ENCODE peak calls at places on chromosomes 5 and 9, in eight cellular contexts. One of them, this sample, is unnamed. For H3K4me1, the result is how much of the 10 kb centered on the place peaks cover.

GRCh38 chr5:175870820-175871447 is 444 bp upstream of the CPLX2 start:
- DNase-seq in stomach: no peak
- DNase-seq in GM23338: peak
- DNase-seq in sigmoid colon: no peak
- DNase-seq in GM12878: no peak
- DNase-seq in K562: no peak
- DNase-seq in H1: no peak
- DNase-seq in transverse colon: no peak
- DNase-seq in this sample: no peak

GRCh38 chr9:128055222-128056040 is 11.7 kb downstream of the NAIF1 start:
- DNase-seq in sigmoid colon: peak
- DNase-seq in H1: no peak
- DNase-seq in GM23338: peak
- DNase-seq in K562: no peak
- DNase-seq in stomach: peak
- DNase-seq in transverse colon: peak
- DNase-seq in GM12878: no peak
- DNase-seq in this sample: no peak

GRCh38 chr5:131994533-131995226 is 16.8 kb downstream of the ACSL6 start:
- DNase-seq in K562: peak
- DNase-seq in sigmoid colon: no peak
- DNase-seq in GM23338: peak
- DNase-seq in transverse colon: no peak
- DNase-seq in H1: no peak
- DNase-seq in stomach: no peak
- DNase-seq in GM12878: no peak
- DNase-seq in this sample: peak

GRCh38 chr5:15834596-15835245 is 334.7 kb downstream of the FBXL7 start:
- DNase-seq in K562: no peak
- DNase-seq in GM12878: no peak
- DNase-seq in transverse colon: no peak
- DNase-seq in stomach: no peak
- DNase-seq in H1: no peak
- DNase-seq in sigmoid colon: no peak
- DNase-seq in GM23338: peak
- DNase-seq in this sample: no peak

GRCh38 chr9:71490810-71491209 is 277.5 kb downstream of the CEMIP2 start:
- DNase-seq in sigmoid colon: no peak
- DNase-seq in GM23338: peak
- DNase-seq in GM12878: no peak
- DNase-seq in stomach: no peak
- DNase-seq in K562: no peak
- DNase-seq in transverse colon: no peak
- DNase-seq in H1: no peak
- DNase-seq in this sample: no peak

GRCh38 chr5:93512799-93513198 is 68.2 kb downstream of the NR2F1-AS1 start:
- DNase-seq in sigmoid colon: no peak
- DNase-seq in H1: no peak
- DNase-seq in transverse colon: no peak
- DNase-seq in GM12878: no peak
- DNase-seq in stomach: no peak
- DNase-seq in K562: no peak
- DNase-seq in GM23338: no peak
- DNase-seq in this sample: no peak

GRCh38 chr5:2863675-2864433 is 112.4 kb upstream of the IRX2 start:
- DNase-seq in K562: no peak
- DNase-seq in transverse colon: no peak
- DNase-seq in stomach: no peak
- DNase-seq in GM23338: no peak
- DNase-seq in H1: no peak
- DNase-seq in sigmoid colon: peak
- DNase-seq in GM12878: no peak
- DNase-seq in this sample: no peak

GRCh38 chr9:100322954-100323536 is 29.7 kb downstream of the TEX10 start:
- DNase-seq in GM23338: peak
- DNase-seq in transverse colon: no peak
- DNase-seq in H1: no peak
- DNase-seq in sigmoid colon: no peak
- DNase-seq in stomach: peak
- DNase-seq in GM12878: no peak
- DNase-seq in K562: peak
- DNase-seq in this sample: no peak

GRCh38 chr5:69531010-69531785 is 28.8 kb upstream of the GTF2H2C start:
- DNase-seq in stomach: peak
- DNase-seq in GM12878: no peak
- DNase-seq in sigmoid colon: no peak
- DNase-seq in transverse colon: no peak
- DNase-seq in GM23338: no peak
- DNase-seq in H1: no peak
- DNase-seq in K562: no peak
- DNase-seq in this sample: no peak

GRCh38 chr9:108628281-108628680 is 227.5 kb downstream of the ACTL7B start:
- DNase-seq in stomach: no peak
- DNase-seq in K562: no peak
- DNase-seq in transverse colon: no peak
- DNase-seq in H1: no peak
- DNase-seq in GM23338: no peak
- DNase-seq in GM12878: no peak
- DNase-seq in sigmoid colon: no peak
- DNase-seq in this sample: no peak

GRCh38 chr9:135282001-135282731 is 194.7 kb downstream of the OLFM1 start:
- DNase-seq in K562: no peak
- DNase-seq in sigmoid colon: peak
- DNase-seq in transverse colon: peak
- DNase-seq in GM23338: no peak
- DNase-seq in H1: no peak
- DNase-seq in GM12878: no peak
- DNase-seq in stomach: peak
- DNase-seq in this sample: no peak

GRCh38 chr5:16995372-16995771 is 59.3 kb upstream of the MYO10 start:
- DNase-seq in K562: no peak
- DNase-seq in GM12878: no peak
- DNase-seq in sigmoid colon: no peak
- DNase-seq in H1: no peak
- DNase-seq in transverse colon: no peak
- DNase-seq in stomach: no peak
- DNase-seq in GM23338: no peak
- DNase-seq in this sample: no peak

GRCh38 chr5:131747180-131748105 is 49.4 kb downstream of the FNIP1 start:
- DNase-seq in transverse colon: no peak
- DNase-seq in H1: no peak
- DNase-seq in GM12878: no peak
- DNase-seq in K562: peak
- DNase-seq in GM23338: no peak
- DNase-seq in sigmoid colon: no peak
- DNase-seq in stomach: no peak
- DNase-seq in this sample: no peak

GRCh38 chr9:127344373-127344995 is 52.5 kb upstream of the SLC2A8 start:
- DNase-seq in GM23338: no peak
- DNase-seq in GM12878: no peak
- DNase-seq in K562: no peak
- DNase-seq in sigmoid colon: no peak
- DNase-seq in transverse colon: no peak
- DNase-seq in stomach: no peak
- DNase-seq in H1: no peak
- DNase-seq in this sample: no peak

GRCh38 chr5:36099748-36100147 is 33.1 kb upstream of the UGT3A2 start:
- DNase-seq in sigmoid colon: no peak
- DNase-seq in transverse colon: no peak
- DNase-seq in K562: no peak
- DNase-seq in GM23338: peak
- DNase-seq in GM12878: no peak
- DNase-seq in H1: no peak
- DNase-seq in stomach: no peak
- DNase-seq in this sample: no peak

GRCh38 chr5:137630216-137630971 is 105.5 kb downstream of the KLHL3 start:
- DNase-seq in H1: no peak
- DNase-seq in stomach: no peak
- DNase-seq in K562: no peak
- DNase-seq in GM23338: no peak
- DNase-seq in GM12878: no peak
- DNase-seq in transverse colon: no peak
- DNase-seq in sigmoid colon: no peak
- DNase-seq in this sample: no peak

GRCh38 chr5:137624786-137625349 is 111.0 kb downstream of the KLHL3 start:
- DNase-seq in GM23338: no peak
- DNase-seq in transverse colon: no peak
- DNase-seq in GM12878: no peak
- DNase-seq in stomach: no peak
- DNase-seq in K562: no peak
- DNase-seq in H1: no peak
- DNase-seq in sigmoid colon: no peak
- DNase-seq in this sample: no peak

GRCh38 chr5:137627730-137628129 is 108.2 kb downstream of the KLHL3 start:
- DNase-seq in stomach: no peak
- DNase-seq in GM23338: no peak
- DNase-seq in GM12878: no peak
- DNase-seq in K562: no peak
- DNase-seq in transverse colon: no peak
- DNase-seq in sigmoid colon: no peak
- DNase-seq in H1: no peak
- DNase-seq in this sample: no peak

GRCh38 chr5:137629646-137630045 is 106.2 kb downstream of the KLHL3 start:
- DNase-seq in transverse colon: no peak
- DNase-seq in K562: peak
- DNase-seq in GM23338: peak
- DNase-seq in sigmoid colon: no peak
- DNase-seq in stomach: no peak
- DNase-seq in H1: peak
- DNase-seq in GM12878: peak
- DNase-seq in this sample: no peak

GRCh38 chr5:137627293-137627692 is 108.6 kb downstream of the KLHL3 start:
- DNase-seq in K562: no peak
- DNase-seq in stomach: no peak
- DNase-seq in GM12878: no peak
- DNase-seq in H1: no peak
- DNase-seq in sigmoid colon: no peak
- DNase-seq in transverse colon: no peak
- DNase-seq in GM23338: no peak
- DNase-seq in this sample: no peak
- H3K27ac ChIP-seq in K562: no peak
- H3K27ac ChIP-seq in stomach: no peak
- H3K27ac ChIP-seq in GM12878: no peak
- H3K27ac ChIP-seq in H1: no peak
- H3K27ac ChIP-seq in sigmoid colon: no peak
- H3K27ac ChIP-seq in transverse colon: no peak
- H3K27ac ChIP-seq in GM23338: no peak
- H3K27ac ChIP-seq in this sample: no peak

DNA sequence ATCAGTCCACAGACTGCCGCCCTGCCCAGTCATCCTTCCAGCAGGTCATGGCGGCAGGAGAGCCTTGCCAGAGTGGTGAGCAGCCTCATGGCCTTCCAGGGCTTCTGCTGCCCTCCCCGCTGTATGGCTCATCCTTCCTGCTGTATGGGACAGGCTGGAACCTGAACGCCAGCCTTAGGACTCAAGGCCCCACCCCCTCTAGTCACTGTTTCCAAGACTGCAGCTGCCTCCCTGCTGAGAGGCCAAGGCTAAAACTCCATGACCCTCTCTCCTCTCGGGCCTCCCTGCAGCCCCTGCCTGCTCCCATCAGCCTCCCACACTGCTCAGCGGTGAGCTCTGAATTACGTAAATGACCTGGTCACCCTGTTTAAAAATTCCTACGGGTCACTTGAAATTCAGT is 227.5 kb downstream of the AGTPBP1 start:
- DNase-seq in sigmoid colon: no peak
- DNase-seq in K562: no peak
- DNase-seq in GM23338: peak
- DNase-seq in GM12878: no peak
- DNase-seq in stomach: no peak
- DNase-seq in H1: no peak
- DNase-seq in transverse colon: no peak
- DNase-seq in this sample: no peak
- TF ChIP-seq POLR2AphosphoS5 in sigmoid colon: no peak
- TF ChIP-seq POLR2AphosphoS5 in K562: no peak
- TF ChIP-seq POLR2AphosphoS5 in GM23338: no peak
- TF ChIP-seq POLR2AphosphoS5 in GM12878: no peak
- TF ChIP-seq POLR2AphosphoS5 in stomach: no peak
- TF ChIP-seq POLR2AphosphoS5 in H1: no peak
- TF ChIP-seq POLR2AphosphoS5 in transverse colon: no peak
- TF ChIP-seq POLR2AphosphoS5 in this sample: no peak

GRCh38 chr9:5628530-5629311 is at the start of gene RIC1:
- DNase-seq in stomach: peak
- DNase-seq in GM23338: peak
- DNase-seq in transverse colon: peak
- DNase-seq in sigmoid colon: peak
- DNase-seq in H1: peak
- DNase-seq in GM12878: peak
- DNase-seq in K562: peak
- DNase-seq in this sample: peak
- H3K4me1 ChIP-seq in stomach: half or more
- H3K4me1 ChIP-seq in GM23338: under half
- H3K4me1 ChIP-seq in transverse colon: under half
- H3K4me1 ChIP-seq in sigmoid colon: under half
- H3K4me1 ChIP-seq in H1: under half
- H3K4me1 ChIP-seq in GM12878: under half
- H3K4me1 ChIP-seq in K562: under half
- H3K4me1 ChIP-seq in this sample: half or more

DNA sequence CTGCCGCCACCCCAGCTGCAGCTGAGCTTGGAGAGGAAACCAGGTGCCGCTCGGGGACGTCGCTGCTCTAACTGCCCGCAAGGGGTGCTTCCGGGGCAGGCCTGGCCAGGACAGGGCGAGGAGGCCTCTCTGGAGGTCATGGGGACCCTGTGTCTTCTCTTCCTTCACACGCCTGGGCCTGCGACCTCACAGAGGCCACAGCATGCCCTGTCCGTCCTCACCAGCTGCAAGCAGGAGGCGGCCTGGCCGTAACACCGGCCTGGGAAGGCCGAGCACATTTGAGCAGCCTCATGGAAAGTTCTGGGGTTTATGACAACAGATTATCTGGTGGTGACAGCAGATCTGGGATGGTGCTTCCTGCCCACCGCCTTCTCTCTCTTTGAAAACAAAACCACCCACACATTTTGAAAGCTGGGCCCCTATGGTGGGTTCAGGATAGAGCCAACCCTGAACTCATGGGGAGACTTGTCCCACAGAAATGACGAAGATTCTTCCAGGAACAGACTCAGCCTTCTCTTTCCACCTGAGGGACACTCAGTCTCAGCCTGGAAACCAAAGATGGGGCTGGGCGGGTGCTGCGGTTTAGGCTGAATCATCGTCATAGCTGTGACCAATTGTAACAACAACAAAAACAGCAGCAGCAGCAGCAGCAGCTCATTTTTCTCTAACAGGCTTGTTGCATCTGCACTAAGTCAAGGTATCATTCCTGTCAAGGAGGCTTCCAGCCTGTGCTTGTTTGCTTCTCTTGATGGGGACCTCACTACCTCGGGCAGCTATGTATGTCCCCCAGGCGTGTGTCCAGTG is 99.6 kb upstream of the RAPGEF1 start:
- DNase-seq in transverse colon: peak
- DNase-seq in stomach: no peak
- DNase-seq in GM23338: no peak
- DNase-seq in K562: peak
- DNase-seq in GM12878: no peak
- DNase-seq in H1: no peak
- DNase-seq in sigmoid colon: no peak
- DNase-seq in this sample: no peak
- H3K27ac ChIP-seq in transverse colon: peak
- H3K27ac ChIP-seq in stomach: no peak
- H3K27ac ChIP-seq in GM23338: no peak
- H3K27ac ChIP-seq in K562: no peak
- H3K27ac ChIP-seq in GM12878: no peak
- H3K27ac ChIP-seq in H1: no peak
- H3K27ac ChIP-seq in sigmoid colon: no peak
- H3K27ac ChIP-seq in this sample: no peak

GRCh38 chr9:93093449-93094293 is 2.3 kb upstream of the CARD19 start:
- DNase-seq in GM12878: no peak
- DNase-seq in sigmoid colon: peak
- DNase-seq in stomach: no peak
- DNase-seq in GM23338: no peak
- DNase-seq in transverse colon: peak
- DNase-seq in H1: no peak
- DNase-seq in K562: no peak
- DNase-seq in this sample: peak
- TF ChIP-seq POLR2AphosphoS5 in GM12878: no peak
- TF ChIP-seq POLR2AphosphoS5 in sigmoid colon: no peak
- TF ChIP-seq POLR2AphosphoS5 in stomach: no peak
- TF ChIP-seq POLR2AphosphoS5 in GM23338: no peak
- TF ChIP-seq POLR2AphosphoS5 in transverse colon: no peak
- TF ChIP-seq POLR2AphosphoS5 in H1: no peak
- TF ChIP-seq POLR2AphosphoS5 in K562: peak
- TF ChIP-seq POLR2AphosphoS5 in this sample: peak

This sample was measured in spleen.